ENCODE peak calls at places on chromosomes 5 and 9, in six cellular contexts. T, P, Z, U, H and G are unnamed samples.

GRCh38 chr9:92177591-92177990 is 62.4 kb upstream of the SPTLC1 start:
- DNase-seq in P (no peak), H (no peak), Z (no peak), U (no peak), T (no peak), G (no peak)

GRCh38 chr9:131845286-131846011 is 105.6 kb upstream of the RAPGEF1 start:
- DNase-seq in T (no peak), Z (no peak), P (no peak), U (no peak), H (no peak), G (no peak)

GRCh38 chr9:14096182-14096922 is 217.6 kb downstream of the NFIB start:
- DNase-seq in P (no peak), H (peak; percentile 82), T (no peak), U (no peak), Z (peak; percentile 62), G (peak; percentile 97)

GRCh38 chr5:146878471-146879172 is at the start of gene PPP2R2B:
- DNase-seq in Z (no peak), T (peak; percentile 31), U (peak; percentile 72), P (no peak), H (peak; percentile 15), G (peak; percentile 84)

GRCh38 chr9:85522459-85523092 is 219.2 kb downstream of the AGTPBP1 start:
- DNase-seq in U (peak; percentile 68), P (peak; percentile 17), T (peak; percentile 34), Z (peak; percentile 42), H (peak; percentile 44), G (peak; percentile 72)

GRCh38 chr5:176606032-176606431 is 3.9 kb downstream of the GPRIN1 start:
- DNase-seq in Z (no peak), U (no peak), T (no peak), P (no peak), H (no peak), G (peak; percentile 41)

GRCh38 chr9:21754741-21755140 is 47.7 kb upstream of the MTAP start:
- DNase-seq in T (no peak), P (no peak), Z (no peak), U (no peak), H (no peak), G (peak; percentile 36)

GRCh38 chr9:134645607-134646365 is 4.2 kb downstream of the COL5A1 start:
- DNase-seq in U (no peak), P (no peak), Z (no peak), T (no peak), H (no peak), G (no peak)

GRCh38 chr9:134492281-134492691 is 149.3 kb upstream of the COL5A1 start:
- DNase-seq in Z (peak; percentile 96), P (no peak), T (no peak), U (no peak), H (no peak), G (no peak)

GRCh38 chr5:82707741-82708140 is 369.5 kb downstream of the TMEM167A start:
- DNase-seq in P (no peak), Z (no peak), T (no peak), H (no peak), U (no peak), G (peak; percentile 8)

GRCh38 chr9:114386886-114387677 is 700 bp downstream of the AKNA start:
- DNase-seq in H (no peak), T (peak; percentile 82), U (peak; percentile 44), P (no peak), Z (no peak), G (no peak)

GRCh38 chr5:14440598-14441401 is 140.8 kb upstream of the OTULINL start:
- DNase-seq in Z (peak; percentile 98), P (no peak), U (peak; percentile 69), H (no peak), T (no peak), G (peak; percentile 97)

GRCh38 chr5:65981969-65982368 is 55.6 kb downstream of the ERBIN start:
- DNase-seq in T (no peak), H (no peak), U (no peak), P (no peak), Z (no peak), G (no peak)

GRCh38 chr5:167143726-167144125 is 1147.7 kb upstream of the WWC1 start:
- DNase-seq in Z (no peak), U (no peak), T (no peak), H (peak; percentile 14), P (no peak), G (no peak)

GRCh38 chr5:73131711-73132428 is 11.5 kb downstream of the TMEM171 start:
- DNase-seq in P (no peak), H (no peak), U (no peak), Z (no peak), T (no peak), G (no peak)